ENCODE peak calls at places on chromosomes 4 and X, in six cellular contexts. C is kidney, E is ovary, W is endodermal cell, S is A549, P is tibial artery. Z is an unnamed sample.

GRCh38 chrX:18428006-18428405 is 2.6 kb downstream of the CDKL5 start:
- DNase-seq in E (no peak), P (no peak), S (no peak), W (no peak), C (no peak), Z (no peak)

GRCh38 chr4:6123976-6124375 is 76.4 kb downstream of the JAKMIP1 start:
- DNase-seq in C (no peak), W (peak), E (no peak), P (peak), S (no peak), Z (no peak)

GRCh38 chr4:169147217-169147616 is 123.5 kb downstream of the SH3RF1 start:
- DNase-seq in E (no peak), S (no peak), W (no peak), P (no peak), C (no peak), Z (no peak)

GRCh38 chr4:1571165-1571908 is 112.8 kb downstream of the FAM53A start:
- DNase-seq in E (no peak), P (no peak), C (peak), W (peak), S (no peak), Z (peak)

GRCh38 chr4:3201718-3202702 is 46.9 kb upstream of the MSANTD1 start:
- DNase-seq in P (no peak), S (no peak), W (peak), C (no peak), E (no peak), Z (peak)

GRCh38 chrX:130285069-130285620 is 16.4 kb upstream of the ZNF280C start:
- DNase-seq in C (no peak), S (no peak), E (no peak), W (no peak), P (no peak), Z (no peak)

GRCh38 chr4:48653217-48654014 is 126.7 kb downstream of the FRYL start:
- DNase-seq in S (no peak), W (peak), C (no peak), E (peak), P (peak), Z (no peak)

GRCh38 chr4:1380368-1381151 is 25.7 kb downstream of the NKX1-1 start:
- DNase-seq in S (no peak), W (peak), P (no peak), E (no peak), C (peak), Z (peak)

GRCh38 chr4:139028191-139028661 is 12.6 kb downstream of the NOCT start:
- DNase-seq in S (no peak), W (no peak), P (no peak), C (no peak), E (no peak), Z (no peak)

GRCh38 chr4:76011700-76012387 is 4.5 kb upstream of the CXCL9 start:
- DNase-seq in W (peak), S (no peak), C (no peak), E (no peak), P (no peak), Z (peak)
- H3K27ac ChIP-seq in W (peak), S (no peak), C (peak), E (no peak), P (peak), Z (no peak)

DNA sequence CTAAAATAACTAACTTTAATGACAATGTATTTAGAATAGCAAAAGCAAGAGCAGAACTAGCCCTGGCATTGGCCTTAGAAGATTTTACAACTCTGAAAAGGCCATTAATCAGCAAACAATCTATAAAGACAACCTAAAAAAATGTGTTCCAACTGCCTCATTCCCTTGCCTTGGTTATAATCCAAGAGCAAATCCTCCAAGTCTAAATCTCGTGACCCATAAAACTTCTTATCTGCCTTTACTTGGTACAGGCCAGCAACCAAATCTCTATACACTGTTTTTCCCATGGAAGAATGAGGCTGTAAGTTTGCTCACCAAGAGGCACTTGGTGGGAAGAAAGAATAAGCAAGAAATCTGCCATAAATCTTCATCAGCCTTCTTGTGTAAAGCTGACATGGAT is 175.3 kb upstream of the MID1 start:
- DNase-seq in W (no peak), P (no peak), E (no peak), C (no peak), S (no peak), Z (no peak)
- H3K27ac ChIP-seq in W (no peak), P (peak), E (no peak), C (no peak), S (no peak), Z (peak)

GRCh38 chrX:20437678-20438077 is 171.0 kb upstream of the RPS6KA3 start:
- DNase-seq in C (no peak), W (no peak), E (no peak), P (no peak), S (no peak), Z (no peak)
- H3K27ac ChIP-seq in C (no peak), W (no peak), E (no peak), P (no peak), S (no peak), Z (no peak)

DNA sequence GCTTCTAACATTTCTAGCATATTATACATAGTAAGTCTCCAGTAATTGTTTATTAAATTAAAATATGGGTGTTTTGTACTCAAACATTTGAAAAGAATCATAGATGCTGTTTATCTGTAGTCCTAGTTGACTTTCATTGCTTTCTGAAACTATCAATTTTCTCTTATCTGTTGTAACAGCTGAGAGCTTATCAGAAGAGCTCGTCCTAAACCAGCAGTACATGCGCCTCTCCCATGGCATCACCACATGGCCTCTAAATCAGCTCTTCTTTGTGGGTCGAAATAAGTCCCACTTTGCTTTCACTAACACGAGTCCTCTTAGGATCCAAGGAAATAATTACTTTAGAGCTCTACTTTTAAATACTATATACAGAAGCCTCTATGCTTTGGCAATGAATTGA is 55.1 kb downstream of the PPP3CA start:
- DNase-seq in S (no peak), C (no peak), E (no peak), P (no peak), W (no peak), Z (no peak)
- H3K27ac ChIP-seq in S (no peak), C (no peak), E (no peak), P (no peak), W (no peak), Z (no peak)

GRCh38 chr4:26105815-26106699 is 192.0 kb downstream of the SMIM20 start:
- DNase-seq in S (no peak), P (no peak), C (no peak), E (no peak), W (no peak), Z (no peak)

GRCh38 chr4:26104056-26104685 is 190.2 kb downstream of the SMIM20 start:
- DNase-seq in W (no peak), C (no peak), S (no peak), E (no peak), P (no peak), Z (no peak)

GRCh38 chr4:26108024-26108423 is 194.0 kb downstream of the SMIM20 start:
- DNase-seq in C (no peak), P (no peak), S (no peak), E (no peak), W (no peak), Z (no peak)

GRCh38 chr4:26110493-26110892 is 196.5 kb downstream of the SMIM20 start:
- DNase-seq in S (no peak), E (no peak), C (no peak), P (no peak), W (no peak), Z (no peak)

DNA sequence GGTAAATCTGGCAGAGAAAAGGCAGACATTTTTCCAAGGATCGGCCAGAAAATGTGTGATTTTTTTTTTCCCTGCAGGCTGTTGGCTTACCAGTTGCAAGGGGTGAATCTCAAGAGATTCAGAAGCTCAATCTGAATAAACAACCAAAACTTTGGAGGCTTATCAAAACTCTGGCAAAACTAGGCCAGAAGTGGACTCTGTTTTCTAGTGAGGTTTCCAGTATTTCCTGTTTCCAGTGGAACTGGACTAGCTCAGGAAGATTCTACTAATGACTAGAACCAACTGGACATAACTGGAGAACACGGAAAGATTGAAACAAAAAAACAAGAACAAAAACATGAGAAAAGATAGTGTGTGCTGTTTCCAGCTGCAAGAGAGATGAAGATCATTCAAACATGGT is 191.4 kb downstream of the SMIM20 start:
- DNase-seq in P (no peak), C (no peak), S (no peak), W (no peak), E (no peak), Z (no peak)
- H3K27ac ChIP-seq in P (no peak), C (no peak), S (no peak), W (no peak), E (no peak), Z (no peak)

GRCh38 chr4:185810746-185811508 is 1.1 kb downstream of the SORBS2 start:
- DNase-seq in S (no peak), W (peak), P (no peak), E (no peak), C (no peak), Z (no peak)
- H3K27ac ChIP-seq in S (no peak), W (peak), P (peak), E (peak), C (peak), Z (no peak)

GRCh38 chr4:167581449-167581965 is 347.2 kb upstream of the SPOCK3 start:
- DNase-seq in P (no peak), W (no peak), C (peak), E (no peak), S (no peak), Z (peak)
- H3K27ac ChIP-seq in P (no peak), W (no peak), C (no peak), E (no peak), S (no peak), Z (no peak)

GRCh38 chrX:101079736-101080135 is 1.1 kb downstream of the TMEM35A start:
- DNase-seq in W (peak), P (no peak), C (no peak), S (no peak), E (no peak), Z (no peak)
- H3K27ac ChIP-seq in W (no peak), P (peak), C (no peak), S (no peak), E (no peak), Z (no peak)

DNA sequence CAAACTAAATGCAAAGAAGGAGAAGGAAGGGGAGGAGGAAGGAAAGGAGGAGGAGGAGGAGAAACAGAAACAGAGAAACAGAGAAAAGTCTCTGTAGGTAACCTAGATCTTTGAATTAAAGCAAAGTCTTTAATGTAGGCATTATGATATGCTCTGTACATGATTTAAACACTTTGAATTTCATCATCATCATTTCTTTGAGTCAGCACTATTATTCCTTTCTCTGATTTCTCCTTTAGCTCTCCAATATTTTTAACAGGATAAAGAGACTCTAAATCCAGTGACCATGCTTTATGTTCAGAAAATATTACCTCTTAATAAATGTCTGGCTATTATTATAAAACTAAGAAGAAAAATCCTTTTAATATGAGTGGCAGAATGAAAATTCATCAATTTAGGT is 124.3 kb downstream of the ANTXR2 start:
- DNase-seq in S (no peak), W (no peak), E (no peak), C (no peak), P (no peak), Z (no peak)
- H3K27ac ChIP-seq in S (no peak), W (no peak), E (no peak), C (no peak), P (no peak), Z (no peak)

Z was measured in aorta.